ENCODE peak calls at places on chromosome 3, in four cellular contexts. Q, V, U and H are unnamed samples.

GRCh38 chr3:57596495-57597239 is 477 bp downstream of the ARF4 start:
- DNase-seq in U (peak), Q (peak), V (peak), H (peak)

GRCh38 chr3:99859855-99860254 is 42.2 kb downstream of the CMSS1 start:
- DNase-seq in Q (peak), V (no peak), U (peak), H (peak)

GRCh38 chr3:127182446-127182845 is 10.5 kb upstream of the PRR23E start:
- DNase-seq in Q (no peak), V (no peak), U (no peak), H (no peak)

GRCh38 chr3:7144696-7145308 is 283.9 kb downstream of the GRM7 start:
- DNase-seq in Q (no peak), U (no peak), V (no peak), H (no peak)

GRCh38 chr3:16148213-16148612 is 26.3 kb upstream of the GALNT15 start:
- DNase-seq in Q (no peak), U (no peak), V (no peak), H (no peak)

GRCh38 chr3:13539285-13539625 is 9.7 kb upstream of the FBLN2 start:
- DNase-seq in Q (peak), U (no peak), V (peak), H (no peak)

GRCh38 chr3:195709676-195710085 is 11.1 kb upstream of the MUC20 start:
- DNase-seq in V (no peak), Q (no peak), U (no peak), H (no peak)

GRCh38 chr3:25297667-25298585 is 130.1 kb upstream of the RARB start:
- DNase-seq in V (no peak), U (no peak), Q (no peak), H (no peak)

GRCh38 chr3:127750226-127751031 is 71.9 kb downstream of the MGLL start:
- DNase-seq in U (peak), Q (peak), V (peak), H (peak)

GRCh38 chr3:124483915-124484470 is 246.3 kb upstream of the UMPS start:
- DNase-seq in Q (peak), V (no peak), U (peak), H (no peak)

GRCh38 chr3:169964176-169964575 is 2.4 kb upstream of the SEC62 start:
- DNase-seq in Q (no peak), V (no peak), U (no peak), H (no peak)

GRCh38 chr3:32606277-32606676 is 35.6 kb upstream of the DYNC1LI1 start:
- DNase-seq in V (no peak), Q (no peak), U (no peak), H (no peak)

GRCh38 chr3:46393554-46394434 is 13.1 kb downstream of the CCR5AS start:
- DNase-seq in V (no peak), Q (no peak), U (no peak), H (no peak)

GRCh38 chr3:43432462-43432861 is 146.1 kb downstream of the SNRK start:
- DNase-seq in Q (no peak), V (no peak), U (no peak), H (no peak)

GRCh38 chr3:85801955-85802354 is 843.2 kb downstream of the CADM2 start:
- DNase-seq in U (no peak), Q (no peak), V (peak), H (no peak)
- TF ChIP-seq CTCF in U (peak), Q (no peak), V (peak), H (no peak)

DNA sequence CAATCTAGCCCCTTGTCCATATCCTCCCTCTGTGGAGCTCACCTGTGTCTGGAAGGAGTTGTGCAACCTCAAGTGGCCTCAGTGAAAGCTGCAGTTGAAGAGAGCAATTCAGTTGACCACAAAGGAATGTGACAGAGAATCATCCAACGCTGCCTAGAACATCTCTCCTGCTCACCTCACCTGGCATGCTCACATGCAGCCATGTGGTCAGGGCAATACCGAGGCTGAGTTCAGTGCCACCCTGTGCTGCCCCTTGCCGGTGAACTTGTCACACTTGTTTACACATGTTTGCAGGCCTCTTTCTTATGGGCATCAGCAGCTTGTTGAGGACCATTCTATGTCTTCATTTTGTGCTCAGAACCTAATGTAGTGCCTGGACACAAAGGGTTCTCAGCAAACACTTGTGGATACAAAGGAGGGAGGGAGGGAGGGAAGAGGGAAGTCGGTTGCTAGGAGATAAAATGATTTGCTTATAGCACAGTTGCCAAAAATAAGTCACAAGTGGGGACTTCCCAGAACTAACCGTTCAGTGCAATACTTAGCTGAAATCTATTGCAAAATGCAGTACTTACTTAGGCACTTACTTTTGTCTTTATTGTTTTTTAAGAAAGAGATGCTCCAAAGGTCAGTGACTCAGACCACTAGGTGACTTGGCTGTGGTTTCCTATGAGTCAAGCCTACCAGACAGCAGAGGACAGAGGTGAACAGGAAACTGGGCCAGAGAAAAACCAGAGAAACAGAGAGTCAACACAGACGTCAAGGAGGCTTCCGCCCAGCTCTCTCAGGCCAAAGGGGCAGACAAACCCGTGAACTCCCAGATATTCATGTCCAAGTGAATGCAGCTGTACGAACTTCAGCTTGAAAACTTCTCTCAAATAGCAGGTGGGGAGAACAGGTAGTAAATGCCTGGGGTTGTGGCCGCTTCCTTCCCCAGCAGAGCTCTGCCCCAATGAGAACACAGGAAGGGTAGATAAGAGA is 227.8 kb upstream of the CTNNB1 start:
- DNase-seq in V (peak), Q (peak), U (peak), H (peak)
- H3K4me3 ChIP-seq in V (no peak), Q (no peak), U (no peak), H (no peak)

DNA sequence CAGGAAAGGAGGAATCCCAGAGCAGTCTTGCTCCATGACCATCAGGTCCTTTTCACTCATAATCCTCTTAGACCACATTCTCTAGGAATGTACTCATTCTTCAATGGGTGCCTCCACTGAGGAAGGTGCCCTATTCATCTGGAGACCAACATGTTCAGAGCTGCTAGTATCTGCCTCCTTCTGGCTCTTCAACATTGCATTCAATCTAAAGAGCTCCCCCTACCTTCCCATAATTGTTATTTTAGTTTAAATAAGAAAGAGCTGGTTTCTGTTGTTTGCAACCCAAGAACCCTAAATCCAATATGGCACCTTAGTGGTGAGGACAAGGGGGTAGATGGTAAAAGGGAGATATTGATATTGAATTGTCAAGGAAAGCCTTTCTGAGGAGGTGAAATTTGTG is 67.6 kb downstream of the SCN11A start:
- DNase-seq in Q (no peak), U (no peak), V (no peak), H (no peak)
- TF ChIP-seq CTCF in Q (no peak), U (no peak), V (no peak), H (no peak)

DNA sequence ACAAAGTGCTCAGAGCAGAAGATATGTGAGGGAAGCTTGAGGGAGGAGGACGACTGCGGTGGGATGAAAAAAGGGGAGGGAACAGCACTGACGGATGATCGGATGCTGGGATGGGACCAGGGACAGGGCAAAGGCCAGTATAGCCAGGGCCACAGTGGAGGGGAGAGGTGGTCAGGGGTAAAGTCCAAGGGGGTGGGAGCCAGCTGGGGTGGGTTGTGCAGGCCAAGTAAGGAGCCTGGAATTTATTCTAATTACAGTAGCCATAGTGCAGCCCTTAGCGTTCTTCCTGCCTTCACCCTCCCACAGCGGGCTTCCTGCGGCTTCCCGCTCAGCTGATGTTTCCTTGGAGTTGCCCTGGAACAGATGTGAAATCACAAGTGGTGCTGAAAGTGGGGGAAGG is 7.6 kb upstream of the APEH start:
- DNase-seq in U (no peak), Q (peak), V (no peak), H (no peak)
- H3K4me3 ChIP-seq in U (no peak), Q (no peak), V (no peak), H (no peak)